ENCODE peak calls at places on chromosomes 13 and 19, in nine cellular contexts. H, S, F, L, X, A, J, N and Y are unnamed samples. For H3K4me1, the result is how much of the 10 kb centered on the place peaks cover.

GRCh38 chr19:33386361-33386858 is 12.9 kb downstream of the CEBPG start:
- DNase-seq in H (no peak), S (no peak), F (no peak), L (no peak), X (no peak), A (no peak), J (no peak), N (no peak), Y (no peak)

GRCh38 chr19:3351702-3352447 is 14.5 kb upstream of the NFIC start:
- DNase-seq in H (no peak), S (no peak), F (no peak), L (no peak), X (no peak), A (no peak), J (no peak), N (no peak), Y (no peak)

GRCh38 chr19:4474504-4475136 is 2.5 kb downstream of the HDGFL2 start:
- DNase-seq in H (no peak), S (no peak), F (no peak), L (no peak), X (peak), A (peak), J (peak), N (no peak), Y (no peak)

GRCh38 chr19:44055870-44056269 is 4.0 kb downstream of the ZNF223 start:
- DNase-seq in H (no peak), S (no peak), F (no peak), L (no peak), X (peak), A (no peak), J (no peak), N (no peak), Y (no peak)

GRCh38 chr19:44604241-44604640 is 9.1 kb upstream of the IGSF23 start:
- DNase-seq in H (no peak), S (no peak), F (no peak), L (no peak), X (no peak), A (no peak), J (no peak), N (no peak), Y (no peak)

GRCh38 chr19:34734601-34735103 is 609 bp downstream of the ZNF181 start:
- DNase-seq in H (peak), S (no peak), F (no peak), L (no peak), X (peak), A (no peak), J (no peak), N (no peak), Y (no peak)

GRCh38 chr13:111303559-111303958 is 16.9 kb upstream of the TEX29 start:
- DNase-seq in H (no peak), S (no peak), F (no peak), L (no peak), X (no peak), A (no peak), J (no peak), N (no peak), Y (no peak)

GRCh38 chr13:110705356-110705825 is 525 bp downstream of the CARS2 start:
- DNase-seq in H (no peak), S (no peak), F (no peak), L (no peak), X (no peak), A (no peak), J (no peak), N (no peak), Y (no peak)

GRCh38 chr13:48817166-48817802 is 158.4 kb upstream of the FNDC3A start:
- DNase-seq in H (no peak), S (no peak), F (no peak), L (no peak), X (no peak), A (no peak), J (no peak), N (no peak), Y (no peak)

GRCh38 chr19:11138659-11139526 is 16.7 kb downstream of the SPC24 start:
- DNase-seq in H (no peak), S (peak), F (peak), L (peak), X (peak), A (peak), J (peak), N (no peak), Y (no peak)

GRCh38 chr19:5537870-5538269 is 29.9 kb downstream of the TINCR start:
- DNase-seq in H (no peak), S (no peak), F (no peak), L (peak), X (no peak), A (no peak), J (no peak), N (no peak), Y (no peak)

GRCh38 chr13:74316531-74316930 is 182.3 kb upstream of the KLF12 start:
- DNase-seq in H (no peak), S (no peak), F (no peak), L (no peak), X (no peak), A (no peak), J (no peak), N (no peak), Y (no peak)

GRCh38 chr13:71149498-71150363 is 717.3 kb downstream of the DACH1 start:
- DNase-seq in H (peak), S (no peak), F (no peak), L (no peak), X (no peak), A (no peak), J (no peak), N (no peak), Y (no peak)

GRCh38 chr19:57620673-57621348 is 6.8 kb downstream of the ZNF134 start:
- DNase-seq in H (no peak), S (no peak), F (no peak), L (no peak), X (no peak), A (no peak), J (no peak), N (no peak), Y (no peak)

GRCh38 chr19:23800868-23801267 is 42.2 kb upstream of the ZNF681 start:
- DNase-seq in H (no peak), S (no peak), F (no peak), L (no peak), X (no peak), A (no peak), J (no peak), N (no peak), Y (no peak)

GRCh38 chr13:33678084-33678483 is 139.9 kb upstream of the RFC3 start:
- DNase-seq in H (no peak), S (no peak), F (no peak), L (no peak), X (peak), A (no peak), J (no peak), N (no peak), Y (no peak)

GRCh38 chr13:33676700-33677048 is 141.3 kb upstream of the RFC3 start:
- DNase-seq in H (peak), S (peak), F (peak), L (peak), X (no peak), A (peak), J (no peak), N (no peak), Y (no peak)

GRCh38 chr13:33678906-33679657 is 138.9 kb upstream of the RFC3 start:
- DNase-seq in H (peak), S (peak), F (peak), L (peak), X (peak), A (peak), J (no peak), N (no peak), Y (no peak)

GRCh38 chr13:33677215-33677614 is 140.7 kb upstream of the RFC3 start:
- DNase-seq in H (no peak), S (no peak), F (no peak), L (no peak), X (no peak), A (no peak), J (no peak), N (no peak), Y (no peak)

DNA sequence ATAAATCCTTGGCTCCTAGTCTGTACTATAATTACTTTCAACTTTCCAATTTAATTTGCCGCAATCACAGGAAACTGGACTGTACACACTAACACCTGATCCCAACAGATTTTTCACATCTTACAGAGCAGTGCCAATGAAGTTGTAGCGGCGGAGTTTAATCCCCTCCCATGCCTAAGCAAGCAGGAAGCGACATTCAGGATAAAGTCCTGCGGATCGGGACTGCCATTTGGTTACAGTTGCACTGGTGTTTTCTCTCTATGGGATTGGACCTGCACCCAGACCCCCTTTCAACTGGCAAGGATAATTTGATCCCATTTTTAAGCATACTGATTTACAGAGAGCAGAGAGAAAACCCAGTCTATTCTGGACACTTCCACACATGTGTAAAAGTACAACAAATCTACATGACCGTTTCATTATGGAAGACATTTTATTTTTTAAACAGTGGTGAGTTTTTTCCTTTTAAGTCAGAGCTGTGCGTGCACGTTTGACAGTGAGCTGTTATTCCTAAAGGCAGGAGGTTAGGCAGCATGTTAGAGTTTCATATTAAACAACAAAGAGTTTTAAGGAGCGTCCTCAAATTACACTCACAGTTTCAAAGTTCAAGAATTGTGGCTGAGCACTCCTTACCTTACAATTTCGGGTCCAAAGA is 141.8 kb upstream of the RFC3 start:
- DNase-seq in H (peak), S (no peak), F (no peak), L (no peak), X (no peak), A (no peak), J (no peak), N (no peak), Y (no peak)
- H3K4me3 ChIP-seq in H (peak), S (peak), F (peak), L (peak), X (no peak), A (peak), J (no peak), N (peak), Y (peak)

DNA sequence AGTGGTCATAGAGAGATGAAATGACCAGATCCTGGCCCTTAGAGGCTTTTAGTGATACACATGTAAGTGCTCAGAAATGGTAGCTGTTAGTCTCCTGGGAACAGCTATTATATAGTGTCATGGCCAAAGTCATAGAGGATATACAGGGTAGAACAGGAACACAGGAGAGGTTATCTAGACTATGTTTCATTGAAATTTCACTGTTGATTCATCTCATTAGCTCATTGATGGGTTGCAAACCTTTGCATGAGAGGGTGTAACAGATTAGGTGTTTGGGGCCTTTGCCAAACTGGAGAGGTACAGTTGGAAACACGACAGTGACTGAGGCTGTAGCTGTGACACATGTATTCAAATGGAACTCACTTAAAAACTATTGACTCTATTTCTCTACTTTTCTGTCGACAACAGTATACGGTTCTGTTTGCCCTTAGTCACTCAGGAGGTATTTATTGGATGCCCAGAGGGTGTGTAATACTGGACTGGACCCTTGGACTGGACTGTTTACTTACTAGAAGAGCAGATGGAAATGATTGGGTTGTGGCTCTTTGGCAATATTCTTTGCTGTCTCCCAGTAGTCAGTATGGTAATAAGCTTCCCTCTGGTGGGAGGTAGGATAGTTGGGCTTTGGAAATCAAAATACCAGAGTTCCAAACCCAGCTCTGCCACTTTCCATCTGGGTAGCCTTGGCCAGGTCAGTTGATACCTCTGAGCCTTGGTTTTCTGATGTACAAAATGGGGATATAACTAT is 29.8 kb downstream of the ARHGAP35 start:
- DNase-seq in H (no peak), S (no peak), F (no peak), L (no peak), X (no peak), A (no peak), J (no peak), N (no peak), Y (no peak)
- TF ChIP-seq POLR2A in H (no peak), S (no peak), F (no peak), L (no peak), X (no peak), A (no peak), J (no peak), N (no peak), Y (no peak)

GRCh38 chr19:38657633-38658222 is 10.3 kb downstream of the ACTN4 start:
- DNase-seq in H (no peak), S (no peak), F (no peak), L (no peak), X (no peak), A (no peak), J (no peak), N (no peak), Y (no peak)
- H3K4me1 ChIP-seq in H (half or more), S (under half), F (half or more), L (half or more), X (under half), A (half or more), J (under half), N (half or more), Y (half or more)

GRCh38 chr19:850221-850978 is 1.7 kb upstream of the ELANE start:
- DNase-seq in H (peak), S (peak), F (peak), L (peak), X (peak), A (peak), J (no peak), N (no peak), Y (no peak)

GRCh38 chr19:854549-854948 is 2.4 kb downstream of the ELANE start:
- DNase-seq in H (no peak), S (no peak), F (no peak), L (no peak), X (no peak), A (no peak), J (no peak), N (no peak), Y (no peak)

GRCh38 chr19:850979-851335 is 1.1 kb upstream of the ELANE start:
- DNase-seq in H (no peak), S (no peak), F (no peak), L (no peak), X (no peak), A (no peak), J (no peak), N (no peak), Y (no peak)

GRCh38 chr19:853014-853553 is 981 bp downstream of the ELANE start:
- DNase-seq in H (no peak), S (no peak), F (no peak), L (no peak), X (no peak), A (no peak), J (no peak), N (no peak), Y (no peak)

GRCh38 chr19:852136-853013 is at the start of gene ELANE:
- DNase-seq in H (no peak), S (no peak), F (no peak), L (no peak), X (no peak), A (no peak), J (no peak), N (no peak), Y (no peak)
- H3K4me3 ChIP-seq in H (no peak), S (no peak), F (peak), L (no peak), X (no peak), A (no peak), J (no peak), N (no peak), Y (peak)

DNA sequence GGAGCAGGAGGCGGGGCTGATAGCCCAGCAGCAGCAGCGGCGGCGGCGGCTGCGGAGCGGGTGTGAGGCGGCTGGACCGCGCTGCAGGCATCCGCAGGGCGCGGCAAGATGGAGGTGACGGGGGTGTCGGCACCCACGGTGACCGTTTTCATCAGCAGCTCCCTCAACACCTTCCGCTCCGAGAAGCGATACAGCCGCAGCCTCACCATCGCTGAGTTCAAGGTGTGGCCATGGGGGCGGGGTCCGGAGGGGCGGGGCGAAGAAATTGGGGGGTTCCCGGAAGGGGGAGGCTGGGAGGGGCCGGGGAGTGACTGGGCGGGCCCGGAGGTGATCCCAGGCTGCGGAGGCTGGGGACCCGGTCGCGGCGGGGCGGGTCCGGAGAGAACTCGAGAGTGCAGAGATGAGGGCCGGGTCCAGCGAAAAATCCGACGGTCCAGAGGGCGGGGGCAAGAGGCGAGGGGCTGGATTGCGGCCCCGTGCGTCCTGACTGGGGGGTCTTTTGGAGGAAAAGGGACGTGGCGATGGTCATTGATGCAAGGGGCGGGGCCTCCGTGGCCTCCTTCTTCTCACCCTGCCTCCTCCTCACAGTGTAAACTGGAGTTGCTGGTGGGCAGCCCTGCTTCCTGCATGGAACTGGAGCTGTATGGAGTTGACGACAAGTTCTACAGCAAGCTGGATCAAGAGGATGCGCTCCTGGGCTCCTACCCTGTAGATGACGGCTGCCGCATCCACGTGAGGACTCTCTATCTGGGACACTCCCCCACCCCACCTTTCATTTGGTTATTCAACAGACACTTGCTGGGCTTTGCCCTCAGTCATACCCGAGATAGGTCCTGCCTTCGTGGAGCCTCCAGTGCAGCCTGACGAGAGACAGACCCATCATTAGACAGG is at the start of gene TBCB:
- DNase-seq in H (no peak), S (no peak), F (peak), L (peak), X (peak), A (peak), J (no peak), N (peak), Y (no peak)
- TF ChIP-seq POLR2A in H (peak), S (no peak), F (peak), L (peak), X (peak), A (no peak), J (peak), N (no peak), Y (no peak)

GRCh38 chr19:2239771-2240770 is 3.4 kb downstream of the SF3A2 start:
- DNase-seq in H (no peak), S (no peak), F (peak), L (no peak), X (peak), A (peak), J (no peak), N (no peak), Y (no peak)
- H3K4me1 ChIP-seq in H (half or more), S (under half), F (half or more), L (under half), X (half or more), A (under half), J (under half), N (under half), Y (half or more)